ENCODE peak calls at places on chromosomes 3 and 15, in four cellular contexts. C, Y, N and Z are unnamed samples.
A peak's percentile ranks its signal among the peaks of the same experiment; 100 is the strongest.

GRCh38 chr3:167657684-167658225 is 4.0 kb upstream of the WDR49 start:
- DNase-seq in C (no peak), Y (no peak), N (no peak), Z (no peak)

GRCh38 chr3:156812521-156813335 is 13.4 kb upstream of the LEKR1 start:
- DNase-seq in C (peak; percentile 59), Y (no peak), N (no peak), Z (peak; percentile 83)

GRCh38 chr15:48966595-48967301 is 3.0 kb upstream of the SHC4 start:
- DNase-seq in C (no peak), Y (no peak), N (peak; percentile 38), Z (no peak)

GRCh38 chr3:112027839-112028238 is 6.7 kb upstream of the TMPRSS7 start:
- DNase-seq in C (no peak), Y (no peak), N (no peak), Z (no peak)

GRCh38 chr3:12822725-12823373 is 18.5 kb downstream of the RPL32 start:
- DNase-seq in C (no peak), Y (peak; percentile 40), N (no peak), Z (no peak)

GRCh38 chr15:81880833-81881232 is 165.0 kb downstream of the MEX3B start:
- DNase-seq in C (no peak), Y (no peak), N (no peak), Z (peak; percentile 12)

GRCh38 chr3:36729204-36730056 is 34.9 kb downstream of the DCLK3 start:
- DNase-seq in C (no peak), Y (peak; percentile 40), N (no peak), Z (peak; percentile 48)

GRCh38 chr15:63869371-63870042 is 35.8 kb upstream of the HERC1 start:
- DNase-seq in C (no peak), Y (no peak), N (no peak), Z (no peak)

GRCh38 chr15:50210462-50211264 is 28.7 kb downstream of the SLC27A2 start:
- DNase-seq in C (peak; percentile 88), Y (no peak), N (no peak), Z (no peak)

GRCh38 chr15:90557147-90557546 is 27.4 kb downstream of the CRTC3 start:
- DNase-seq in C (no peak), Y (no peak), N (no peak), Z (no peak)

GRCh38 chr15:56835598-56836275 is 82.7 kb upstream of the TCF12 start:
- DNase-seq in C (no peak), Y (no peak), N (no peak), Z (peak; percentile 21)

GRCh38 chr3:129608087-129608935 is 1.8 kb upstream of the PLXND1 start:
- DNase-seq in C (no peak), Y (no peak), N (no peak), Z (peak; percentile 72)

GRCh38 chr3:172848910-172849309 is 98.4 kb downstream of the ECT2 start:
- DNase-seq in C (no peak), Y (no peak), N (no peak), Z (no peak)

GRCh38 chr15:90336705-90337141 is 15.4 kb upstream of the ZNF774 start:
- DNase-seq in C (peak; percentile 50), Y (no peak), N (no peak), Z (no peak)

GRCh38 chr3:119279101-119279554 is 15.1 kb upstream of the ARHGAP31 start:
- DNase-seq in C (no peak), Y (no peak), N (no peak), Z (no peak)

GRCh38 chr15:28948036-28948435 is 62.3 kb downstream of the APBA2 start:
- DNase-seq in C (no peak), Y (no peak), N (no peak), Z (no peak)

GRCh38 chr3:10007126-10007782 is 19.0 kb upstream of the FANCD2 start:
- DNase-seq in C (peak; percentile 38), Y (no peak), N (no peak), Z (no peak)

GRCh38 chr3:18098960-18099587 is 326.1 kb downstream of the SATB1 start:
- DNase-seq in C (no peak), Y (peak; percentile 68), N (peak; percentile 69), Z (no peak)

GRCh38 chr3:53806182-53807116 is 39.8 kb downstream of the CHDH start:
- DNase-seq in C (peak; percentile 50), Y (no peak), N (no peak), Z (no peak)

GRCh38 chr3:106540743-106541142 is 671.9 kb upstream of the CBLB start:
- DNase-seq in C (no peak), Y (no peak), N (no peak), Z (no peak)

GRCh38 chr15:76274226-76274625 is 37.0 kb downstream of the ETFA start:
- DNase-seq in C (no peak), Y (no peak), N (no peak), Z (no peak)

GRCh38 chr3:128438488-128439072 is 28.1 kb downstream of the DNAJB8 start:
- DNase-seq in C (no peak), Y (no peak), N (no peak), Z (peak; percentile 34)

GRCh38 chr3:126106336-126107202 is 22.6 kb upstream of the SLC41A3 start:
- DNase-seq in C (no peak), Y (no peak), N (no peak), Z (no peak)

GRCh38 chr3:183699238-183699947 is 1.8 kb downstream of the YEATS2 start:
- DNase-seq in C (peak; percentile 49), Y (no peak), N (no peak), Z (peak; percentile 9)

GRCh38 chr3:174318146-174318545 is 541.0 kb upstream of the NAALADL2 start:
- DNase-seq in C (no peak), Y (no peak), N (no peak), Z (no peak)

GRCh38 chr3:126147147-126147931 is 33.0 kb downstream of the ALDH1L1 start:
- DNase-seq in C (no peak), Y (no peak), N (no peak), Z (no peak)

GRCh38 chr3:101846709-101847108 is 2.6 kb upstream of the NFKBIZ start:
- DNase-seq in C (no peak), Y (no peak), N (no peak), Z (no peak)

GRCh38 chr3:186211101-186211500 is 102.2 kb upstream of the ETV5 start:
- DNase-seq in C (no peak), Y (no peak), N (no peak), Z (no peak)

GRCh38 chr15:42037650-42038049 is 16.8 kb upstream of the PLA2G4E start:
- DNase-seq in C (no peak), Y (no peak), N (no peak), Z (no peak)

GRCh38 chr3:177893321-177893720 is 642.9 kb upstream of the KCNMB2 start:
- DNase-seq in C (no peak), Y (no peak), N (no peak), Z (no peak)

GRCh38 chr3:112303811-112304325 is 9.9 kb upstream of the SLC9C1 start:
- DNase-seq in C (peak; percentile 62), Y (no peak), N (peak; percentile 26), Z (no peak)

GRCh38 chr3:72520690-72521308 is 327.4 kb downstream of the SHQ1 start:
- DNase-seq in C (no peak), Y (no peak), N (peak; percentile 55), Z (no peak)

GRCh38 chr3:60775956-60776355 is 475.3 kb downstream of the FHIT start:
- DNase-seq in C (no peak), Y (no peak), N (no peak), Z (no peak)